ENCODE peak calls at places on chromosome 20, in seven cellular contexts. One of them, this sample, is unnamed.

GRCh38 chr20:53941680-53942079 is 128.7 kb downstream of the BCAS1 start:
- DNase-seq in pancreas: no peak
- DNase-seq in fibroblast of lung: no peak
- DNase-seq in Calu3: no peak
- DNase-seq in CD4-positive, alpha-beta T cell: no peak
- DNase-seq in NB4: no peak
- DNase-seq in AG04450: no peak
- DNase-seq in this sample: no peak

GRCh38 chr20:49914310-49915117 is 815 bp downstream of the SPATA2 start:
- DNase-seq in pancreas: peak
- DNase-seq in fibroblast of lung: no peak
- DNase-seq in Calu3: no peak
- DNase-seq in CD4-positive, alpha-beta T cell: no peak
- DNase-seq in NB4: peak
- DNase-seq in AG04450: no peak
- DNase-seq in this sample: no peak

GRCh38 chr20:63366658-63367360 is 5.7 kb upstream of the CHRNA4 start:
- DNase-seq in pancreas: no peak
- DNase-seq in fibroblast of lung: no peak
- DNase-seq in Calu3: no peak
- DNase-seq in CD4-positive, alpha-beta T cell: no peak
- DNase-seq in NB4: no peak
- DNase-seq in AG04450: no peak
- DNase-seq in this sample: no peak

GRCh38 chr20:60653111-60653845 is 598.8 kb upstream of the CDH4 start:
- DNase-seq in pancreas: no peak
- DNase-seq in fibroblast of lung: peak
- DNase-seq in Calu3: no peak
- DNase-seq in CD4-positive, alpha-beta T cell: no peak
- DNase-seq in NB4: peak
- DNase-seq in AG04450: no peak
- DNase-seq in this sample: no peak

GRCh38 chr20:25243416-25243979 is 4.4 kb upstream of the PYGB start:
- DNase-seq in pancreas: no peak
- DNase-seq in fibroblast of lung: no peak
- DNase-seq in Calu3: no peak
- DNase-seq in CD4-positive, alpha-beta T cell: no peak
- DNase-seq in NB4: no peak
- DNase-seq in AG04450: no peak
- DNase-seq in this sample: no peak

GRCh38 chr20:4871486-4871885 is 129.8 kb downstream of the SLC23A2 start:
- DNase-seq in pancreas: no peak
- DNase-seq in fibroblast of lung: no peak
- DNase-seq in Calu3: no peak
- DNase-seq in CD4-positive, alpha-beta T cell: no peak
- DNase-seq in NB4: no peak
- DNase-seq in AG04450: no peak
- DNase-seq in this sample: no peak

GRCh38 chr20:10171864-10172751 is 46.5 kb upstream of the SNAP25 start:
- DNase-seq in pancreas: peak
- DNase-seq in fibroblast of lung: peak
- DNase-seq in Calu3: peak
- DNase-seq in CD4-positive, alpha-beta T cell: no peak
- DNase-seq in NB4: peak
- DNase-seq in AG04450: no peak
- DNase-seq in this sample: no peak

GRCh38 chr20:60210779-60211617 is 252.8 kb downstream of the CDH26 start:
- DNase-seq in pancreas: peak
- DNase-seq in fibroblast of lung: peak
- DNase-seq in Calu3: peak
- DNase-seq in CD4-positive, alpha-beta T cell: peak
- DNase-seq in NB4: peak
- DNase-seq in AG04450: peak
- DNase-seq in this sample: no peak

GRCh38 chr20:51360451-51361230 is 181.9 kb downstream of the NFATC2 start:
- DNase-seq in pancreas: no peak
- DNase-seq in fibroblast of lung: peak
- DNase-seq in Calu3: no peak
- DNase-seq in CD4-positive, alpha-beta T cell: no peak
- DNase-seq in NB4: no peak
- DNase-seq in AG04450: peak
- DNase-seq in this sample: no peak

GRCh38 chr20:54356726-54357235 is 118.6 kb upstream of the DOK5 start:
- DNase-seq in pancreas: no peak
- DNase-seq in fibroblast of lung: peak
- DNase-seq in Calu3: no peak
- DNase-seq in CD4-positive, alpha-beta T cell: no peak
- DNase-seq in NB4: no peak
- DNase-seq in AG04450: no peak
- DNase-seq in this sample: no peak

GRCh38 chr20:59708326-59708725 is 104.0 kb downstream of the PHACTR3 start:
- DNase-seq in pancreas: no peak
- DNase-seq in fibroblast of lung: no peak
- DNase-seq in Calu3: no peak
- DNase-seq in CD4-positive, alpha-beta T cell: no peak
- DNase-seq in NB4: no peak
- DNase-seq in AG04450: no peak
- DNase-seq in this sample: no peak

GRCh38 chr20:36051318-36052116 is 83.1 kb downstream of the CNBD2 start:
- DNase-seq in pancreas: no peak
- DNase-seq in fibroblast of lung: no peak
- DNase-seq in Calu3: no peak
- DNase-seq in CD4-positive, alpha-beta T cell: no peak
- DNase-seq in NB4: peak
- DNase-seq in AG04450: no peak
- DNase-seq in this sample: no peak

GRCh38 chr20:49426873-49427272 is 55.6 kb downstream of the KCNB1 start:
- DNase-seq in pancreas: no peak
- DNase-seq in fibroblast of lung: peak
- DNase-seq in Calu3: no peak
- DNase-seq in CD4-positive, alpha-beta T cell: no peak
- DNase-seq in NB4: peak
- DNase-seq in AG04450: no peak
- DNase-seq in this sample: no peak

GRCh38 chr20:54110041-54110440 is 39.6 kb upstream of the BCAS1 start:
- DNase-seq in pancreas: no peak
- DNase-seq in fibroblast of lung: no peak
- DNase-seq in Calu3: no peak
- DNase-seq in CD4-positive, alpha-beta T cell: no peak
- DNase-seq in NB4: no peak
- DNase-seq in AG04450: no peak
- DNase-seq in this sample: no peak

GRCh38 chr20:58127731-58128130 is 100.7 kb downstream of the ANKRD60 start:
- DNase-seq in pancreas: no peak
- DNase-seq in fibroblast of lung: peak
- DNase-seq in Calu3: peak
- DNase-seq in CD4-positive, alpha-beta T cell: no peak
- DNase-seq in NB4: no peak
- DNase-seq in AG04450: no peak
- DNase-seq in this sample: no peak

GRCh38 chr20:11067359-11067758 is 393.6 kb upstream of the JAG1 start:
- DNase-seq in pancreas: no peak
- DNase-seq in fibroblast of lung: no peak
- DNase-seq in Calu3: no peak
- DNase-seq in CD4-positive, alpha-beta T cell: no peak
- DNase-seq in NB4: no peak
- DNase-seq in AG04450: no peak
- DNase-seq in this sample: no peak

GRCh38 chr20:50332491-50332980 is 141.9 kb downstream of the CEBPB start:
- DNase-seq in pancreas: no peak
- DNase-seq in fibroblast of lung: peak
- DNase-seq in Calu3: no peak
- DNase-seq in CD4-positive, alpha-beta T cell: no peak
- DNase-seq in NB4: no peak
- DNase-seq in AG04450: no peak
- DNase-seq in this sample: no peak

GRCh38 chr20:45097485-45098095 is 3.3 kb downstream of the KCNS1 start:
- DNase-seq in pancreas: no peak
- DNase-seq in fibroblast of lung: peak
- DNase-seq in Calu3: no peak
- DNase-seq in CD4-positive, alpha-beta T cell: peak
- DNase-seq in NB4: peak
- DNase-seq in AG04450: no peak
- DNase-seq in this sample: no peak
- TF ChIP-seq CTCF in pancreas: no peak
- TF ChIP-seq CTCF in fibroblast of lung: peak
- TF ChIP-seq CTCF in Calu3: no peak
- TF ChIP-seq CTCF in CD4-positive, alpha-beta T cell: no peak
- TF ChIP-seq CTCF in NB4: peak
- TF ChIP-seq CTCF in AG04450: peak
- TF ChIP-seq CTCF in this sample: no peak

GRCh38 chr20:38791291-38791690 is 14.2 kb upstream of the PPP1R16B start:
- DNase-seq in pancreas: no peak
- DNase-seq in fibroblast of lung: no peak
- DNase-seq in Calu3: no peak
- DNase-seq in CD4-positive, alpha-beta T cell: no peak
- DNase-seq in NB4: no peak
- DNase-seq in AG04450: no peak
- DNase-seq in this sample: no peak

GRCh38 chr20:38791940-38792339 is 13.6 kb upstream of the PPP1R16B start:
- DNase-seq in pancreas: no peak
- DNase-seq in fibroblast of lung: no peak
- DNase-seq in Calu3: no peak
- DNase-seq in CD4-positive, alpha-beta T cell: no peak
- DNase-seq in NB4: no peak
- DNase-seq in AG04450: no peak
- DNase-seq in this sample: no peak

GRCh38 chr20:38789503-38790209 is 15.8 kb upstream of the PPP1R16B start:
- DNase-seq in pancreas: no peak
- DNase-seq in fibroblast of lung: peak
- DNase-seq in Calu3: no peak
- DNase-seq in CD4-positive, alpha-beta T cell: no peak
- DNase-seq in NB4: no peak
- DNase-seq in AG04450: no peak
- DNase-seq in this sample: no peak

GRCh38 chr20:38787870-38788269 is 17.6 kb upstream of the PPP1R16B start:
- DNase-seq in pancreas: no peak
- DNase-seq in fibroblast of lung: no peak
- DNase-seq in Calu3: no peak
- DNase-seq in CD4-positive, alpha-beta T cell: no peak
- DNase-seq in NB4: no peak
- DNase-seq in AG04450: no peak
- DNase-seq in this sample: no peak

DNA sequence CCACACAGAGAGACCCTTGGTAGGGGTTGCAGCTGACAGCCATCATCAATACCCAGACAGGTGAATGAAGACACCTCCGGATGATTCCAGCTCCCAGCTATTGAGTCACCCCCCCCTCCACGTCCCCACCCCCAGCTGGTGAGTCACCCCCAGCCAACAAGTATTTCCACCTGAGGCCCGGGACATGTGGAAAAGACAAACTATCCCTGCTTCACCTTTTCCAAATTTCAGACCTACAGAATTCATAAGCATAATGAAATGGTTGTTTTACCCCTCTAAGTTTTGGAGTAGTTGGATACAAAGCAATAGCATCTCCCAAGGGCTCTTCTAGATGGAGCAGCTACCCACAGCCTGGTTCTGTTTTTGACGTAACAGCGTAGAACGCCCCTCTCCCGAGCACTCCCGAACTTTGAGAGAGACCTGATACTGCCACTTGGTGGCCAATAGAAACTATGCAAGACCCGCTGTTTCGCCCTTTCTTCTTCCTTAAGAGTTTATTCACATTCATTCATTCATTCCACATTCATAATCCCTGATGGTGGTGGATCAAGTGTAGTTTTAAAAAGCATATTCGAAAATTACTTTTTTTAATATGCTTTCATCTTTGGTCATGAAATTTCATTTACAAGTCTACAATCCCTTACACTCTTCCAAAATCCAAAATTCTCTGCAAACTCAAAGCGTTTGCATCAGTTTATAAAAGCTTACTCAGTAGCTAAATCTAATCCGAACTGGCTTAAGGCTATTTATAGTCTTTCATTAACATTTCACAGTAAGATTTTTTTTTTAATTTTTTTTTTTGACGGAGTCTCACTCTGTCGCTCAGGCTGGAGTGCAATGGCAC is 15.1 kb upstream of the PPP1R16B start:
- DNase-seq in pancreas: no peak
- DNase-seq in fibroblast of lung: peak
- DNase-seq in Calu3: peak
- DNase-seq in CD4-positive, alpha-beta T cell: no peak
- DNase-seq in NB4: peak
- DNase-seq in AG04450: no peak
- DNase-seq in this sample: no peak
- TF ChIP-seq CTCF in pancreas: peak
- TF ChIP-seq CTCF in fibroblast of lung: no peak
- TF ChIP-seq CTCF in Calu3: no peak
- TF ChIP-seq CTCF in CD4-positive, alpha-beta T cell: peak
- TF ChIP-seq CTCF in NB4: peak
- TF ChIP-seq CTCF in AG04450: peak
- TF ChIP-seq CTCF in this sample: peak

GRCh38 chr20:32970973-32971300 is 33.3 kb downstream of the SUN5 start:
- DNase-seq in pancreas: no peak
- DNase-seq in fibroblast of lung: no peak
- DNase-seq in Calu3: peak
- DNase-seq in CD4-positive, alpha-beta T cell: no peak
- DNase-seq in NB4: no peak
- DNase-seq in AG04450: no peak
- DNase-seq in this sample: no peak
- TF ChIP-seq CTCF in pancreas: no peak
- TF ChIP-seq CTCF in fibroblast of lung: no peak
- TF ChIP-seq CTCF in Calu3: no peak
- TF ChIP-seq CTCF in CD4-positive, alpha-beta T cell: no peak
- TF ChIP-seq CTCF in NB4: no peak
- TF ChIP-seq CTCF in AG04450: no peak
- TF ChIP-seq CTCF in this sample: no peak

GRCh38 chr20:22582960-22583772 is 1.2 kb downstream of the FOXA2 start:
- DNase-seq in pancreas: peak
- DNase-seq in fibroblast of lung: no peak
- DNase-seq in Calu3: peak
- DNase-seq in CD4-positive, alpha-beta T cell: no peak
- DNase-seq in NB4: no peak
- DNase-seq in AG04450: no peak
- DNase-seq in this sample: no peak
- TF ChIP-seq CTCF in pancreas: no peak
- TF ChIP-seq CTCF in fibroblast of lung: no peak
- TF ChIP-seq CTCF in Calu3: no peak
- TF ChIP-seq CTCF in CD4-positive, alpha-beta T cell: no peak
- TF ChIP-seq CTCF in NB4: no peak
- TF ChIP-seq CTCF in AG04450: no peak
- TF ChIP-seq CTCF in this sample: no peak

This sample was measured in activated B cell treated with CpG ODN at 0.5 μM for 24 hours.